ENCODE peak calls at places on chromosomes 4 and X, in five cellular contexts. One of them, this sample, is unnamed.
A peak's percentile ranks its signal among the peaks of the same experiment; 100 is the strongest.

GRCh38 chrX:154529206-154529612 is 13.2 kb upstream of the FAM3A start:
- DNase-seq in K562: no peak
- DNase-seq in adrenal gland: peak; percentile 62
- DNase-seq in cardiac muscle cell: no peak
- DNase-seq in PC-3: no peak
- DNase-seq in this sample: no peak

GRCh38 chrX:133254666-133255065 is 36.5 kb upstream of the TFDP3 start:
- DNase-seq in K562: no peak
- DNase-seq in adrenal gland: no peak
- DNase-seq in cardiac muscle cell: no peak
- DNase-seq in PC-3: peak; percentile 81
- DNase-seq in this sample: no peak

GRCh38 chr4:54230479-54231418 is 1.7 kb downstream of the PDGFRA start:
- DNase-seq in K562: no peak
- DNase-seq in adrenal gland: peak; percentile 22
- DNase-seq in cardiac muscle cell: peak; percentile 49
- DNase-seq in PC-3: no peak
- DNase-seq in this sample: no peak

GRCh38 chr4:23827971-23828680 is 61.7 kb downstream of the PPARGC1A start:
- DNase-seq in K562: no peak
- DNase-seq in adrenal gland: no peak
- DNase-seq in cardiac muscle cell: no peak
- DNase-seq in PC-3: no peak
- DNase-seq in this sample: no peak

GRCh38 chr4:73741140-73741749 is 876 bp downstream of the CXCL8 start:
- DNase-seq in K562: no peak
- DNase-seq in adrenal gland: no peak
- DNase-seq in cardiac muscle cell: no peak
- DNase-seq in PC-3: peak; percentile 45
- DNase-seq in this sample: no peak

GRCh38 chr4:22869235-22869634 is 176.5 kb downstream of the GBA3 start:
- DNase-seq in K562: no peak
- DNase-seq in adrenal gland: no peak
- DNase-seq in cardiac muscle cell: no peak
- DNase-seq in PC-3: no peak
- DNase-seq in this sample: no peak

GRCh38 chrX:133005616-133006015 is 47.2 kb upstream of the HS6ST2 start:
- DNase-seq in K562: no peak
- DNase-seq in adrenal gland: no peak
- DNase-seq in cardiac muscle cell: peak; percentile 17
- DNase-seq in PC-3: no peak
- DNase-seq in this sample: no peak

GRCh38 chrX:2710041-2710471 is 19.0 kb downstream of the CD99 start:
- DNase-seq in K562: no peak
- DNase-seq in adrenal gland: peak; percentile 36
- DNase-seq in cardiac muscle cell: no peak
- DNase-seq in PC-3: peak; percentile 76
- DNase-seq in this sample: no peak

GRCh38 chrX:76827672-76828071 is 400.2 kb downstream of the MAGEE1 start:
- DNase-seq in K562: no peak
- DNase-seq in adrenal gland: no peak
- DNase-seq in cardiac muscle cell: no peak
- DNase-seq in PC-3: no peak
- DNase-seq in this sample: no peak

GRCh38 chrX:70253377-70254062 is 6.5 kb downstream of the P2RY4 start:
- DNase-seq in K562: no peak
- DNase-seq in adrenal gland: no peak
- DNase-seq in cardiac muscle cell: no peak
- DNase-seq in PC-3: peak; percentile 71
- DNase-seq in this sample: no peak

GRCh38 chrX:283115-283845 is 2.1 kb downstream of the PLCXD1 start:
- DNase-seq in K562: peak; percentile 90
- DNase-seq in adrenal gland: peak; percentile 87
- DNase-seq in cardiac muscle cell: peak; percentile 93
- DNase-seq in PC-3: peak; percentile 76
- DNase-seq in this sample: peak; percentile 86

GRCh38 chr4:168487821-168488162 is 7.5 kb upstream of the DDX60L start:
- DNase-seq in K562: no peak
- DNase-seq in adrenal gland: no peak
- DNase-seq in cardiac muscle cell: no peak
- DNase-seq in PC-3: no peak
- DNase-seq in this sample: no peak
- H3K4me1 ChIP-seq in K562: no peaks in the 10 kb centered on the region
- H3K4me1 ChIP-seq in adrenal gland: no peaks in the 10 kb centered on the region
- H3K4me1 ChIP-seq in cardiac muscle cell: peaks cover 41% of the 10 kb centered on the region
- H3K4me1 ChIP-seq in PC-3: peaks cover 51% of the 10 kb centered on the region
- H3K4me1 ChIP-seq in this sample: no peaks in the 10 kb centered on the region

GRCh38 chrX:115603534-115604074 is 42.6 kb downstream of the PLS3 start:
- DNase-seq in K562: no peak
- DNase-seq in adrenal gland: no peak
- DNase-seq in cardiac muscle cell: no peak
- DNase-seq in PC-3: no peak
- DNase-seq in this sample: no peak

GRCh38 chrX:115602729-115603389 is 41.9 kb downstream of the PLS3 start:
- DNase-seq in K562: no peak
- DNase-seq in adrenal gland: no peak
- DNase-seq in cardiac muscle cell: no peak
- DNase-seq in PC-3: peak; percentile 35
- DNase-seq in this sample: no peak

GRCh38 chrX:115602308-115602707 is 41.3 kb downstream of the PLS3 start:
- DNase-seq in K562: no peak
- DNase-seq in adrenal gland: no peak
- DNase-seq in cardiac muscle cell: no peak
- DNase-seq in PC-3: no peak
- DNase-seq in this sample: no peak

GRCh38 chrX:115609621-115610020 is 48.6 kb downstream of the PLS3 start:
- DNase-seq in K562: no peak
- DNase-seq in adrenal gland: no peak
- DNase-seq in cardiac muscle cell: no peak
- DNase-seq in PC-3: no peak
- DNase-seq in this sample: no peak

GRCh38 chrX:115606861-115607260 is 45.9 kb downstream of the PLS3 start:
- DNase-seq in K562: no peak
- DNase-seq in adrenal gland: no peak
- DNase-seq in cardiac muscle cell: no peak
- DNase-seq in PC-3: no peak
- DNase-seq in this sample: no peak
- H3K27me3 ChIP-seq in K562: no peaks in the 10 kb centered on the region
- H3K27me3 ChIP-seq in adrenal gland: no peaks in the 10 kb centered on the region
- H3K27me3 ChIP-seq in cardiac muscle cell: no peaks in the 10 kb centered on the region
- H3K27me3 ChIP-seq in PC-3: no peaks in the 10 kb centered on the region
- H3K27me3 ChIP-seq in this sample: no peaks in the 10 kb centered on the region

GRCh38 chr4:6943870-6944195 is 34.2 kb downstream of the TBC1D14 start:
- DNase-seq in K562: no peak
- DNase-seq in adrenal gland: no peak
- DNase-seq in cardiac muscle cell: no peak
- DNase-seq in PC-3: no peak
- DNase-seq in this sample: no peak

GRCh38 chr4:6942238-6942800 is 32.7 kb downstream of the TBC1D14 start:
- DNase-seq in K562: peak; percentile 73
- DNase-seq in adrenal gland: no peak
- DNase-seq in cardiac muscle cell: no peak
- DNase-seq in PC-3: peak; percentile 51
- DNase-seq in this sample: no peak

GRCh38 chr4:6941796-6942195 is 32.2 kb downstream of the TBC1D14 start:
- DNase-seq in K562: no peak
- DNase-seq in adrenal gland: no peak
- DNase-seq in cardiac muscle cell: no peak
- DNase-seq in PC-3: no peak
- DNase-seq in this sample: no peak

GRCh38 chr4:6944311-6945051 is 34.9 kb downstream of the TBC1D14 start:
- DNase-seq in K562: no peak
- DNase-seq in adrenal gland: no peak
- DNase-seq in cardiac muscle cell: no peak
- DNase-seq in PC-3: no peak
- DNase-seq in this sample: no peak

DNA sequence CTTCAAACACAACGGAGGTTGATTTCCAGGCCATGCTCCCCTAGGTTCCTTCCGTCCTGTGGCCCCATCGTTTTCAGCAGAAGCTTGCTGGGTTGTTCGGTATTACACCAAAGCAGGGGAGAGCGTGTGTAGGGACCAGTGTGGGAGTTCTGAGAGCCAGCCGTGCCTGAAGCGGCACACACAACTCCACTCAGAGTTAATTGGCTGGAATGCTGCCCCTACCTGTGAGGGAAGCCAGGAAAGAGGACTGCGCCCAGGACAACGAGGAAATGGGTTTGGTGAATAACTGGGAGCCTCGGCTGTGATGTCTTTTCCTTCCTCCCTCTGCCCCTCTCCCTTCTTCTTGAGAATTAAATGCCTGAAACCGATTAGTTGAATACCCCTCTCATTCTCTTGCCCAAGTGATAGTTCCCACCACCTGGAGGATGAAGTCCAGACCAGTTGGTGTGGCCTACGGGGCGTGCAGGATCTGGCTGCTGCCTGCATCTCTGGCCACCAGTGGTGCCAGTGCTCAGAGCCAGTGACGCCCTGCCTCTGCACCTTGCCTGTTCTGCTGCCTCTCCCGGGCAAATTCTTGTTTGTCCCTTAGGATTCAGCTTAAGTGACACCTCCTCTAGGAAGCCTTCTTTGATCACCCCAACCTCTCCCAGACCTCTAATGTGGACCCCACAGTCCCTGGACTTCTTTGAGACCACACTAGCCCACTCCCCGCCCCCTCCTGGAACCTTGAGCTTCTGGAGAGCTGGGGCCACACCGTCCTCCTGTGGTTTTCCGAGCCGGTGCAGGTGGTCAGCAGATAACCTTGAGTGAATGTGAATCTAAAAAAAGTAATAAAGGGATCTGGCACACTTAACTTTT is 33.6 kb downstream of the TBC1D14 start:
- DNase-seq in K562: no peak
- DNase-seq in adrenal gland: no peak
- DNase-seq in cardiac muscle cell: no peak
- DNase-seq in PC-3: no peak
- DNase-seq in this sample: peak; percentile 49
- H3K4me3 ChIP-seq in K562: no peak overlapping the region
- H3K4me3 ChIP-seq in adrenal gland: no peak overlapping the region
- H3K4me3 ChIP-seq in cardiac muscle cell: no peak overlapping the region
- H3K4me3 ChIP-seq in PC-3: no peak overlapping the region
- H3K4me3 ChIP-seq in this sample: no peak overlapping the region

GRCh38 chr4:7411491-7411890 is 23.2 kb downstream of the PSAPL1 start:
- DNase-seq in K562: no peak
- DNase-seq in adrenal gland: no peak
- DNase-seq in cardiac muscle cell: no peak
- DNase-seq in PC-3: no peak
- DNase-seq in this sample: no peak

GRCh38 chr4:7411896-7412585 is 22.7 kb downstream of the PSAPL1 start:
- DNase-seq in K562: no peak
- DNase-seq in adrenal gland: no peak
- DNase-seq in cardiac muscle cell: no peak
- DNase-seq in PC-3: no peak
- DNase-seq in this sample: peak; percentile 5

GRCh38 chr4:7412586-7412975 is 22.1 kb downstream of the PSAPL1 start:
- DNase-seq in K562: no peak
- DNase-seq in adrenal gland: no peak
- DNase-seq in cardiac muscle cell: no peak
- DNase-seq in PC-3: no peak
- DNase-seq in this sample: peak; percentile 4

GRCh38 chr4:7408166-7408565 is 26.6 kb downstream of the PSAPL1 start:
- DNase-seq in K562: no peak
- DNase-seq in adrenal gland: no peak
- DNase-seq in cardiac muscle cell: no peak
- DNase-seq in PC-3: no peak
- DNase-seq in this sample: no peak

GRCh38 chr4:7410470-7410869 is 24.3 kb downstream of the PSAPL1 start:
- DNase-seq in K562: no peak
- DNase-seq in adrenal gland: no peak
- DNase-seq in cardiac muscle cell: peak; percentile 42
- DNase-seq in PC-3: no peak
- DNase-seq in this sample: no peak
- H3K4me1 ChIP-seq in K562: no peaks in the 10 kb centered on the region
- H3K4me1 ChIP-seq in adrenal gland: no peaks in the 10 kb centered on the region
- H3K4me1 ChIP-seq in cardiac muscle cell: peaks cover 20% of the 10 kb centered on the region
- H3K4me1 ChIP-seq in PC-3: no peaks in the 10 kb centered on the region
- H3K4me1 ChIP-seq in this sample: no peaks in the 10 kb centered on the region

GRCh38 chrX:110449312-110449711 is 90.7 kb downstream of the RTL9 start:
- DNase-seq in K562: no peak
- DNase-seq in adrenal gland: no peak
- DNase-seq in cardiac muscle cell: no peak
- DNase-seq in PC-3: no peak
- DNase-seq in this sample: no peak
- H3K27me3 ChIP-seq in K562: peaks cover 24% of the 10 kb centered on the region
- H3K27me3 ChIP-seq in adrenal gland: peaks cover 52% of the 10 kb centered on the region
- H3K27me3 ChIP-seq in cardiac muscle cell: peaks cover 36% of the 10 kb centered on the region
- H3K27me3 ChIP-seq in PC-3: peaks cover 52% of the 10 kb centered on the region
- H3K27me3 ChIP-seq in this sample: no peaks in the 10 kb centered on the region

DNA sequence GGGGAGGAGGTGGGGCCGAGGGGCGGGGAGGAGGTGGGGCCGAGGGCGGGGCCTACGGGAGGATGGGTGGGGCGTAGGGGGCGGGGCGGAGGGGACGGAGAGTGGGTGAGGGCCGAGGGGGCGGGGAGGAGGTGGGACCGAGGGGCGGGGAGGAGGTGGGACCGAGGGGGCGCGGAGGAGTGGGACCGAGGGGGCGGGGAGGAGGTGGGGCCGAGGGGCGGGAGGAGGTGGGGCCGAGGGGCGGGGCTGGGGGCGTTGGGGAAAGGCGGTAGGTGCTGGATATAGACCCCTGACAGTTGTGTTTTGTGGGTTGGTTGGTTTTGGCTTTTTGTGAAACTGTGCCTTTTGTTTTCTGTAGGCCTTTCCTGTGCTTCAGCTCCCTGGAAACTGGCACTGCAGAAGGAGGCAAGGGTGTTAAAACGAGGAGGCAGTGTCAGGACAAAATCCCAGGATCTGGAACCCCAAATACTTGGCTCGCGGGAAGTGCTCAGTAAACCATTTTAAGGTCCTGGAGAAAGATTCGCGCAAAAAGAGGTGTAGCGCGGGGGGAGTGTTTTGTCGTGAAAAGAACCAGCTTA is 580 bp upstream of the MMGT1 start:
- DNase-seq in K562: no peak
- DNase-seq in adrenal gland: peak; percentile 82
- DNase-seq in cardiac muscle cell: peak; percentile 83
- DNase-seq in PC-3: peak; percentile 25
- DNase-seq in this sample: peak; percentile 84
- H3K4me3 ChIP-seq in K562: peak overlapping the region; percentile 27
- H3K4me3 ChIP-seq in adrenal gland: no peak overlapping the region
- H3K4me3 ChIP-seq in cardiac muscle cell: peak overlapping the region; percentile 14
- H3K4me3 ChIP-seq in PC-3: peak overlapping the region; percentile 58
- H3K4me3 ChIP-seq in this sample: peak overlapping the region; percentile 28